ENCODE peak calls at places on chromosome X, in five cellular contexts. W is T-cell, M is CMK, I is nucleus accumbens, D is GM20000. Q is an unnamed sample.

GRCh38 chrX:40945366-40945713 is 139.9 kb upstream of the USP9X start:
- DNase-seq in M (no peak), I (no peak), D (peak), W (no peak), Q (no peak)

GRCh38 chrX:30893206-30893605 is 4.2 kb upstream of the TAB3 start:
- DNase-seq in M (no peak), I (no peak), D (no peak), W (no peak), Q (no peak)

GRCh38 chrX:10099411-10099810 is 57.4 kb upstream of the CLCN4 start:
- DNase-seq in W (no peak), I (no peak), M (no peak), D (no peak), Q (no peak)

GRCh38 chrX:41421071-41421729 is 25.9 kb upstream of the NYX start:
- DNase-seq in D (no peak), W (no peak), I (no peak), M (no peak), Q (no peak)

GRCh38 chrX:10415704-10416001 is 204.7 kb downstream of the MID1 start:
- DNase-seq in W (no peak), I (no peak), M (no peak), D (no peak), Q (no peak)

GRCh38 chrX:44400588-44400987 is 57.1 kb upstream of the EFHC2 start:
- DNase-seq in M (no peak), I (no peak), W (no peak), D (no peak), Q (no peak)

GRCh38 chrX:38110231-38110630 is 103.9 kb downstream of the SYTL5 start:
- DNase-seq in I (no peak), M (no peak), W (no peak), D (no peak), Q (no peak)

GRCh38 chrX:109440475-109440874 is 41.4 kb downstream of the GUCY2F start:
- DNase-seq in W (no peak), D (peak), M (no peak), I (no peak), Q (peak)

GRCh38 chrX:17161991-17162390 is 213.0 kb upstream of the NHS start:
- DNase-seq in M (no peak), I (no peak), W (no peak), D (no peak), Q (no peak)

GRCh38 chrX:26562156-26562555 is 346.2 kb downstream of the MAGEB5 start:
- DNase-seq in W (no peak), M (no peak), D (no peak), I (no peak), Q (no peak)

GRCh38 chrX:110310000-110310790 is 7.7 kb downstream of the AMMECR1 start:
- DNase-seq in W (no peak), M (no peak), D (no peak), I (no peak), Q (no peak)

GRCh38 chrX:118240359-118240758 is 105.5 kb upstream of the WDR44 start:
- DNase-seq in D (no peak), I (no peak), M (no peak), W (no peak), Q (no peak)

GRCh38 chrX:63657821-63658220 is 127.2 kb downstream of the ARHGEF9 start:
- DNase-seq in W (no peak), D (no peak), I (peak), M (no peak), Q (no peak)

GRCh38 chrX:135373357-135373756 is 48.4 kb upstream of the SMIM10L2A start:
- DNase-seq in W (no peak), M (no peak), D (no peak), I (no peak), Q (no peak)

GRCh38 chrX:139882299-139882698 is 50.6 kb downstream of the ATP11C start:
- DNase-seq in M (no peak), I (no peak), W (no peak), D (no peak), Q (no peak)

Q was measured in OCI-LY7.